ENCODE peak calls at places on chromosomes 6 and 20, in five cellular contexts. One of them, this sample, is unnamed.

GRCh38 chr20:17856024-17856564 is 112.5 kb downstream of the SNX5 start:
- DNase-seq in GM23338: no peak
- DNase-seq in GM12878: peak
- DNase-seq in HepG2: peak
- DNase-seq in K562: no peak
- DNase-seq in this sample: no peak

GRCh38 chr6:112348891-112349736 is 2.0 kb downstream of the RFPL4B start:
- DNase-seq in HepG2: no peak
- DNase-seq in GM12878: no peak
- DNase-seq in K562: no peak
- DNase-seq in GM23338: no peak
- DNase-seq in this sample: no peak

GRCh38 chr6:75213112-75213511 is 7.3 kb upstream of the COL12A1 start:
- DNase-seq in GM12878: no peak
- DNase-seq in HepG2: no peak
- DNase-seq in K562: no peak
- DNase-seq in GM23338: peak
- DNase-seq in this sample: no peak

GRCh38 chr6:70527071-70527737 is 39.5 kb upstream of the SDHAF4 start:
- DNase-seq in K562: no peak
- DNase-seq in GM12878: no peak
- DNase-seq in GM23338: no peak
- DNase-seq in HepG2: no peak
- DNase-seq in this sample: no peak

GRCh38 chr6:113695506-113695905 is 161.6 kb upstream of the MARCKS start:
- DNase-seq in HepG2: peak
- DNase-seq in K562: no peak
- DNase-seq in GM12878: no peak
- DNase-seq in GM23338: no peak
- DNase-seq in this sample: no peak

GRCh38 chr6:90175627-90176538 is 120.8 kb downstream of the BACH2 start:
- DNase-seq in GM23338: no peak
- DNase-seq in HepG2: no peak
- DNase-seq in GM12878: no peak
- DNase-seq in K562: no peak
- DNase-seq in this sample: no peak

GRCh38 chr6:149728499-149729234 is 10.8 kb upstream of the LATS1 start:
- DNase-seq in GM23338: no peak
- DNase-seq in K562: peak
- DNase-seq in GM12878: no peak
- DNase-seq in HepG2: no peak
- DNase-seq in this sample: no peak

GRCh38 chr6:112827793-112828192 is 480.7 kb downstream of the RFPL4B start:
- DNase-seq in HepG2: no peak
- DNase-seq in K562: no peak
- DNase-seq in GM23338: no peak
- DNase-seq in GM12878: peak
- DNase-seq in this sample: no peak

GRCh38 chr6:35051393-35051792 is 89.7 kb downstream of the TCP11 start:
- DNase-seq in GM12878: no peak
- DNase-seq in K562: no peak
- DNase-seq in GM23338: no peak
- DNase-seq in HepG2: no peak
- DNase-seq in this sample: no peak

GRCh38 chr6:140661691-140662090 is 1287.2 kb upstream of the CITED2 start:
- DNase-seq in GM12878: no peak
- DNase-seq in K562: no peak
- DNase-seq in GM23338: no peak
- DNase-seq in HepG2: no peak
- DNase-seq in this sample: no peak

GRCh38 chr20:41094656-41095055 is 42.7 kb upstream of the PLCG1 start:
- DNase-seq in GM12878: no peak
- DNase-seq in HepG2: no peak
- DNase-seq in K562: no peak
- DNase-seq in GM23338: no peak
- DNase-seq in this sample: no peak

GRCh38 chr6:28943557-28944411 is 20.0 kb upstream of the TRIM27 start:
- DNase-seq in GM23338: peak
- DNase-seq in GM12878: peak
- DNase-seq in K562: peak
- DNase-seq in HepG2: peak
- DNase-seq in this sample: peak

GRCh38 chr6:45419574-45420082 is 41.9 kb upstream of the SUPT3H start:
- DNase-seq in GM12878: no peak
- DNase-seq in GM23338: peak
- DNase-seq in HepG2: peak
- DNase-seq in K562: peak
- DNase-seq in this sample: peak

GRCh38 chr6:9463311-9463710 is 951.6 kb downstream of the TFAP2A start:
- DNase-seq in GM23338: no peak
- DNase-seq in K562: no peak
- DNase-seq in HepG2: no peak
- DNase-seq in GM12878: no peak
- DNase-seq in this sample: peak

GRCh38 chr20:32976746-32977145 is 27.5 kb downstream of the SUN5 start:
- DNase-seq in K562: no peak
- DNase-seq in GM23338: no peak
- DNase-seq in HepG2: no peak
- DNase-seq in GM12878: no peak
- DNase-seq in this sample: no peak

GRCh38 chr6:39055661-39056060 is 7.1 kb downstream of the GLP1R start:
- DNase-seq in GM23338: no peak
- DNase-seq in K562: no peak
- DNase-seq in HepG2: no peak
- DNase-seq in GM12878: no peak
- DNase-seq in this sample: no peak

GRCh38 chr6:39057251-39058155 is 8.9 kb downstream of the GLP1R start:
- DNase-seq in K562: no peak
- DNase-seq in GM23338: no peak
- DNase-seq in GM12878: no peak
- DNase-seq in HepG2: no peak
- DNase-seq in this sample: no peak

GRCh38 chr6:39056681-39057080 is 8.1 kb downstream of the GLP1R start:
- DNase-seq in HepG2: no peak
- DNase-seq in GM12878: no peak
- DNase-seq in K562: no peak
- DNase-seq in GM23338: no peak
- DNase-seq in this sample: no peak

GRCh38 chr6:39054577-39055142 is 6.1 kb downstream of the GLP1R start:
- DNase-seq in GM23338: peak
- DNase-seq in K562: no peak
- DNase-seq in HepG2: no peak
- DNase-seq in GM12878: no peak
- DNase-seq in this sample: no peak

GRCh38 chr6:39056191-39056590 is 7.6 kb downstream of the GLP1R start:
- DNase-seq in K562: no peak
- DNase-seq in GM23338: no peak
- DNase-seq in HepG2: no peak
- DNase-seq in GM12878: no peak
- DNase-seq in this sample: no peak
- TF ChIP-seq JUNB in K562: no peak
- TF ChIP-seq JUNB in GM23338: no peak
- TF ChIP-seq JUNB in HepG2: no peak
- TF ChIP-seq JUNB in GM12878: no peak
- TF ChIP-seq JUNB in this sample: no peak

GRCh38 chr6:137765044-137765443 is 102.0 kb upstream of the TNFAIP3 start:
- DNase-seq in K562: no peak
- DNase-seq in GM12878: no peak
- DNase-seq in GM23338: no peak
- DNase-seq in HepG2: no peak
- DNase-seq in this sample: no peak

GRCh38 chr6:137762168-137763090 is 104.6 kb upstream of the TNFAIP3 start:
- DNase-seq in K562: no peak
- DNase-seq in GM12878: no peak
- DNase-seq in HepG2: no peak
- DNase-seq in GM23338: no peak
- DNase-seq in this sample: no peak

GRCh38 chr6:137764464-137764863 is 102.6 kb upstream of the TNFAIP3 start:
- DNase-seq in HepG2: no peak
- DNase-seq in GM23338: no peak
- DNase-seq in GM12878: no peak
- DNase-seq in K562: no peak
- DNase-seq in this sample: no peak

GRCh38 chr6:137763436-137763835 is 103.6 kb upstream of the TNFAIP3 start:
- DNase-seq in K562: no peak
- DNase-seq in GM12878: no peak
- DNase-seq in HepG2: peak
- DNase-seq in GM23338: no peak
- DNase-seq in this sample: no peak

DNA sequence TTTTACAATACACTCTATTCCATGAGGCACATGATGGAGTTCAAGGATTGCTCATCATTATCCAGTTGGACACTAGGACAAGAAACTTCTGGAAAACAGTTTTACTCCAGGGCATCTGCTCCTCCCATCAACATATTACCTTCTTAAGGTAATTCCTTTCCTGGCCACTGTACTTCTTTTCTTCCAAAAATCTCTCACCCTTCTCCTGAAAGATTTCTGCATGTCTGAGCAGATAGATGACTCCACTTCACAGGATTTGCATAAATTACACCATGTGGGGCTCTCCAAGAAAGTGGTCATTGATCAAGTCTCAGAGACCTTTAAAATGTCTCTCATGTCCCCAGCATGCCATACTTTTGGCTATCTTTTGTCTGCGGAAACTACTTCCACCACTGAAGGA is 103.2 kb upstream of the TNFAIP3 start:
- DNase-seq in K562: no peak
- DNase-seq in GM12878: no peak
- DNase-seq in GM23338: no peak
- DNase-seq in HepG2: no peak
- DNase-seq in this sample: no peak
- TF ChIP-seq JUNB in K562: no peak
- TF ChIP-seq JUNB in GM12878: no peak
- TF ChIP-seq JUNB in GM23338: no peak
- TF ChIP-seq JUNB in HepG2: no peak
- TF ChIP-seq JUNB in this sample: no peak

DNA sequence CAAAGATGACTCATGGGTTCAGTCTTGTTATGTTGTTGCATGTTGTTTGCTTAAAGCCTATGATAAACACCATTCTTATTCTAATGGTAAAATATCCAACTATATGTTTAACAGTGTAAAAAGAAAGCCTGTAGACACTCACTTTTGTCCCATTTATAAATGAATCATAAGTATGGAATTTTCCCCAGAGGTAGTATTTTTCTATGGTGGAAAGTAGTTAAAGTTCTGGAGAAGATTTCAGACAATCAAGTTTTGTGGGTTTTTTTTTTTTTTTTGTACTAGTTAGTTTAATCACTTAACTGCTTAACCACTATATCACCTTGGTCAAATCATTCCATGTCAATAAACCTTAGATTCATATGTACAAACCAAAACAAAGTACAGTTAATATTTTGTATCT is 35.8 kb downstream of the PTCHD4 start:
- DNase-seq in HepG2: no peak
- DNase-seq in K562: no peak
- DNase-seq in GM23338: no peak
- DNase-seq in GM12878: no peak
- DNase-seq in this sample: no peak
- TF ChIP-seq JUNB in HepG2: no peak
- TF ChIP-seq JUNB in K562: no peak
- TF ChIP-seq JUNB in GM23338: no peak
- TF ChIP-seq JUNB in GM12878: no peak
- TF ChIP-seq JUNB in this sample: no peak

DNA sequence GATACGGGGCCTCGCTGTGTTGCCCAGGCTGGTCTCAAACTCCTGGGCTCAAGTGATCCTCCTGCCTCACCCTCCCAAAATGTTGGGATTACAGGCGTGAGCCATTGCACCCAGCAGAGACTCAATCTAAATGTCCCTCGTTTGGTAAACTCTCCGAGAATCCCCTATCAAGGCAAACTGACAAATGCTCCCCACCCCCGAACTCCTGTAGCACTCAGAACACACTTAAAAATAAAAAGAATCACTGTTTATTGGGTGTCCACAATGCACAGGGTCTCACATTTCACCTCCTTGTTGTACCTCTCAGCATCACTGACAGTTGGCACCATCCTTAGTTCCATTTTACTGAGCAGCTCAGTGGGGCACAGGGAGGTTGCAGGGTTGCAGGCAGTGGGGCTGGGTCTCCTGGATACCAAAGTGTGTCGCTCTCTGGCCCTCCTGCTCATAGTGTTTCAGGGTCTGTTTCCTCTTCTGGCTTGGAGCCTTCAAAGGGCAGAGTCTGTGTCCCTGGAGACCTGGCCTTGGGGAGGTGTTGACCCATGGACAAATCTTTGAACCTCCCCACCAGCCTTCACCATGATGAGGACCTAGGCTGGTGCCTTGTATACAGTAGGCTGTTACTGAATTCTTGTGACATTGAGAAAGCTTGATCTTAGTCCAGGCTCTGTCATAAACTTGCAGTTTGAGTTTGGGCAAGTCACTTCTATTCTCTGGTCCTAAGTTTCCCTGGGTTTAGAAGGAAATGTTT is 8.6 kb upstream of the SRC start:
- DNase-seq in HepG2: peak
- DNase-seq in GM23338: no peak
- DNase-seq in K562: no peak
- DNase-seq in GM12878: no peak
- DNase-seq in this sample: no peak
- TF ChIP-seq JUNB in HepG2: no peak
- TF ChIP-seq JUNB in GM23338: no peak
- TF ChIP-seq JUNB in K562: no peak
- TF ChIP-seq JUNB in GM12878: no peak
- TF ChIP-seq JUNB in this sample: no peak

GRCh38 chr6:79604583-79605037 is 26.5 kb upstream of the SH3BGRL2 start:
- DNase-seq in GM23338: no peak
- DNase-seq in GM12878: no peak
- DNase-seq in K562: peak
- DNase-seq in HepG2: peak
- DNase-seq in this sample: peak
- TF ChIP-seq JUNB in GM23338: no peak
- TF ChIP-seq JUNB in GM12878: no peak
- TF ChIP-seq JUNB in K562: no peak
- TF ChIP-seq JUNB in HepG2: no peak
- TF ChIP-seq JUNB in this sample: no peak